ENCODE peak calls at places on chromosomes 4 and X, in six cellular contexts. K is heart right ventricle, H is lung, S is foreskin fibroblast, E is dorsolateral prefrontal cortex, T is fibroblast of pulmonary artery. Z is an unnamed sample.

GRCh38 chrX:3143043-3143799 is 102.0 kb downstream of the ARSF start:
- DNase-seq in K (no peak), H (no peak), S (no peak), E (no peak), T (no peak), Z (no peak)

GRCh38 chrX:118884552-118885138 is 61.0 kb downstream of the ZCCHC12 start:
- DNase-seq in K (no peak), H (no peak), S (no peak), E (no peak), T (no peak), Z (no peak)

GRCh38 chr4:121455285-121455684 is 74.5 kb upstream of the QRFPR start:
- DNase-seq in K (no peak), H (no peak), S (no peak), E (no peak), T (no peak), Z (no peak)

GRCh38 chr4:98518555-98519267 is 139.7 kb downstream of the TSPAN5 start:
- DNase-seq in K (no peak), H (no peak), S (no peak), E (no peak), T (no peak), Z (no peak)

GRCh38 chr4:26296021-26296420 is 24.8 kb upstream of the RBPJ start:
- DNase-seq in K (no peak), H (no peak), S (no peak), E (no peak), T (no peak), Z (no peak)

GRCh38 chrX:53073115-53073581 is 9.0 kb upstream of the TSPYL2 start:
- DNase-seq in K (no peak), H (no peak), S (no peak), E (no peak), T (no peak), Z (no peak)

GRCh38 chr4:1045193-1045594 is 33.8 kb downstream of the FGFRL1 start:
- DNase-seq in K (no peak), H (no peak), S (no peak), E (no peak), T (no peak), Z (no peak)

GRCh38 chr4:86564795-86565194 is 29.3 kb upstream of the PTPN13 start:
- DNase-seq in K (no peak), H (peak), S (no peak), E (no peak), T (no peak), Z (no peak)

GRCh38 chr4:2068566-2068965 is 9.4 kb downstream of the NAT8L start:
- DNase-seq in K (no peak), H (no peak), S (no peak), E (peak), T (no peak), Z (no peak)

GRCh38 chr4:21879187-21879586 is 69.4 kb downstream of the KCNIP4 start:
- DNase-seq in K (no peak), H (no peak), S (peak), E (no peak), T (peak), Z (peak)

GRCh38 chr4:175951794-175952193 is 113.8 kb upstream of the WDR17 start:
- DNase-seq in K (no peak), H (no peak), S (no peak), E (no peak), T (no peak), Z (peak)

GRCh38 chrX:17679820-17680219 is 57.5 kb upstream of the SCML1 start:
- DNase-seq in K (no peak), H (no peak), S (no peak), E (no peak), T (no peak), Z (no peak)

GRCh38 chrX:64975491-64975890 is 759 bp downstream of the ZC4H2 start:
- DNase-seq in K (peak), H (no peak), S (peak), E (peak), T (peak), Z (peak)

GRCh38 chr4:16890651-16891050 is 7.8 kb downstream of the LDB2 start:
- DNase-seq in K (no peak), H (no peak), S (no peak), E (no peak), T (no peak), Z (no peak)

GRCh38 chr4:3285558-3286334 is 7.1 kb upstream of the RGS12 start:
- DNase-seq in K (no peak), H (no peak), S (peak), E (peak), T (no peak), Z (peak)

GRCh38 chrX:155048997-155049619 is 21.8 kb downstream of the CMC4 start:
- DNase-seq in K (no peak), H (peak), S (no peak), E (no peak), T (peak), Z (peak)

GRCh38 chrX:65668362-65669310 is 1.2 kb downstream of the MSN start:
- DNase-seq in K (peak), H (peak), S (peak), E (peak), T (peak), Z (peak)

GRCh38 chr4:124121511-124121934 is 591.0 kb downstream of the ANKRD50 start:
- DNase-seq in K (no peak), H (no peak), S (peak), E (no peak), T (peak), Z (peak)

GRCh38 chr4:15717126-15717525 is 14.3 kb downstream of the BST1 start:
- DNase-seq in K (no peak), H (no peak), S (peak), E (no peak), T (peak), Z (peak)

GRCh38 chr4:52100062-52100461 is 49.0 kb downstream of the SPATA18 start:
- DNase-seq in K (no peak), H (no peak), S (no peak), E (no peak), T (peak), Z (peak)

GRCh38 chr4:113825272-113825671 is 63.7 kb upstream of the CAMK2D start:
- DNase-seq in K (no peak), H (no peak), S (no peak), E (no peak), T (no peak), Z (no peak)

GRCh38 chrX:76148011-76148665 is 24.7 kb upstream of the PBDC1 start:
- DNase-seq in K (no peak), H (no peak), S (peak), E (no peak), T (peak), Z (peak)

GRCh38 chr4:133555671-133556070 is 406.6 kb downstream of the PCDH10 start:
- DNase-seq in K (no peak), H (no peak), S (no peak), E (no peak), T (peak), Z (peak)

DNA sequence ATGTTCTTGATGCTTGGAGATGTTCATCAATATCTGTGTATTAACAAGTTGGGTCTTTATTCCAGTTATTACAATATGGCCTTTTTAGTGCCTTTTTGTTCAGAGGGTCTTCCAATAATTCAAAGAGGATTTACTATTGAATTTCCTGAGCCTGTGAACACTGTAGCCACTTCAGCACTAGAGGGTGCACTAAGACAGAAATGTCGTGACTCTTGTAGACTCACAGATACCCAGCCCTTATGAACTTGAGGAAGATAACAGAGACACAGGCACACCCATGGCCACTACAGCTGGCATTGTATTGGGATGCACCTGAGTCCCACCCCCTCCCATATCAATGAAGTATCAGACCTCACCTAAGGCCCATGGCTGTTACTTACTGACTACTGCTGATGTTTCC is 54.4 kb upstream of the ACTRT1 start:
- DNase-seq in K (no peak), H (no peak), S (no peak), E (no peak), T (no peak), Z (no peak)
- TF ChIP-seq CTCF in K (no peak), H (no peak), S (no peak), E (no peak), T (no peak), Z (no peak)

DNA sequence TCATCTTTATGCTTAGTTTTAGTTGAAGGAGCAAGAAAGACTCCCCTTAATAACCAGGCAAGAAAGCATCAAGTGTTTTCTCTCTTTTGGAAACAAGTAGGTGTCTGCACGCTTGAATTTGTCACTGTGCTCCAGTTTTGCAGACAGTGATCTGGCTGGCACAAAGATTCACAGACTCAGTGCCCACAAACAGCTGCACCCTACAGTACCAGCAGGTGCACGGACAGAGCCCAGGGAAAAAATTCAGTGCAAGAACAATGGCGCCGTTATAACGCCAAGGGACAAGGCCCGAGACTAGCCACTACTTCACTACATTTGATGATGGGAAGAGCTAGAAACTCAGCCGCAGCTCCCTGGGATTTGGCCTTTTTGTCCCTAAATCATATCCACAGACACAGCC is 56.0 kb downstream of the ZNF827 start:
- DNase-seq in K (no peak), H (no peak), S (no peak), E (peak), T (no peak), Z (no peak)
- TF ChIP-seq CTCF in K (no peak), H (no peak), S (no peak), E (no peak), T (no peak), Z (no peak)

GRCh38 chrX:7828594-7828993 is 14.4 kb upstream of the VCX start:
- DNase-seq in K (no peak), H (no peak), S (no peak), E (no peak), T (no peak), Z (no peak)
- TF ChIP-seq CTCF in K (peak), H (no peak), S (no peak), E (no peak), T (no peak), Z (no peak)

GRCh38 chr4:33649015-33649414 is 2595.3 kb downstream of the ARAP2 start:
- DNase-seq in K (no peak), H (no peak), S (peak), E (no peak), T (peak), Z (peak)
- TF ChIP-seq CTCF in K (peak), H (no peak), S (peak), E (no peak), T (peak), Z (peak)

GRCh38 chr4:186487726-186488125 is 67.6 kb downstream of the MTNR1A start:
- DNase-seq in K (no peak), H (no peak), S (no peak), E (no peak), T (no peak), Z (no peak)

GRCh38 chr4:186485621-186486062 is 69.7 kb downstream of the MTNR1A start:
- DNase-seq in K (no peak), H (no peak), S (no peak), E (peak), T (peak), Z (peak)

GRCh38 chr4:186486172-186486571 is 69.2 kb downstream of the MTNR1A start:
- DNase-seq in K (no peak), H (no peak), S (no peak), E (peak), T (no peak), Z (peak)

GRCh38 chr4:186483656-186484055 is 71.7 kb downstream of the MTNR1A start:
- DNase-seq in K (no peak), H (no peak), S (no peak), E (no peak), T (no peak), Z (no peak)

DNA sequence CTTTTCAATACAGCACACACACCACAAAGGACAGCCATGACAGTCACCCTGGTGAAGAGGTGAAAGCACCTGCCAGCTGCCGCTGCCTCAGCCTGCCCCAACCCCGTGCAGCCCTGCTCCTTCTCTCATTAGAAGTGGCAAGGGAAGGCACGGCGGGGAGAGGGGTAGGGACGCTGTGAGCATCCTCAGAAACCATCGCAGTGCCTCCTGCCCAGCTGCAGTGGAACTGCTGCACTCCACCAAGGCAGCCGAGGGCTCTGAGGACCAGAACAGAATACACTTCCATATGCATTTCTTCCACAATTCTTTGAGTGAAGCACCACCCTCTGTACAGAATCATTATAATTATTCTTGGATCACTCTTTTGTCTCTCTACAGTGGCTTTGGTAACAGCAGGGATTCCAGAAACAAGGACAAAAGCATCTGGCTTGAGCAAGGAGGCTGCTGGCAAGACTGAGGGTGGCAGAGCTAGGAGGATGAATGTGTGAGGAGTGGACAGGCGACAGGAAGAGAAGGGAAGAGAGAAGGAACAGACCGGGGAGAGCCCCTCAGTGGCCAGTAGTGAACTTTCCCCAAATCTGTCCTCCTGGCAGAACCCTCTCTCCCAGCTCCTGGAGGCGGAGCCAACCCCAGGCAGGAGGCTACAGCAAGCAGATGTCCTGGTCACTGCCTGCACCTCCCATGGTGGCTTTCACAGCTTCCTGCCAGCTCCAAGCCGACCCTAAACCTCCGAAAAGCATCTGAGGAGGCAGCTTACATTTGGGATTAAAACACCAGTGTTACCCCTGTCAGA is 73.2 kb downstream of the MTNR1A start:
- DNase-seq in K (no peak), H (no peak), S (no peak), E (no peak), T (no peak), Z (no peak)
- TF ChIP-seq CTCF in K (no peak), H (no peak), S (no peak), E (no peak), T (no peak), Z (no peak)

GRCh38 chr4:95546236-95546635 is 2.5 kb downstream of the UNC5C start:
- DNase-seq in K (no peak), H (no peak), S (no peak), E (no peak), T (no peak), Z (no peak)

GRCh38 chr4:95545526-95545925 is 3.2 kb downstream of the UNC5C start:
- DNase-seq in K (no peak), H (no peak), S (no peak), E (no peak), T (no peak), Z (no peak)

GRCh38 chr4:95541889-95542607 is 6.7 kb downstream of the UNC5C start:
- DNase-seq in K (no peak), H (no peak), S (no peak), E (no peak), T (no peak), Z (no peak)

GRCh38 chr4:95546866-95547707 is 1.7 kb downstream of the UNC5C start:
- DNase-seq in K (no peak), H (no peak), S (no peak), E (no peak), T (no peak), Z (no peak)

DNA sequence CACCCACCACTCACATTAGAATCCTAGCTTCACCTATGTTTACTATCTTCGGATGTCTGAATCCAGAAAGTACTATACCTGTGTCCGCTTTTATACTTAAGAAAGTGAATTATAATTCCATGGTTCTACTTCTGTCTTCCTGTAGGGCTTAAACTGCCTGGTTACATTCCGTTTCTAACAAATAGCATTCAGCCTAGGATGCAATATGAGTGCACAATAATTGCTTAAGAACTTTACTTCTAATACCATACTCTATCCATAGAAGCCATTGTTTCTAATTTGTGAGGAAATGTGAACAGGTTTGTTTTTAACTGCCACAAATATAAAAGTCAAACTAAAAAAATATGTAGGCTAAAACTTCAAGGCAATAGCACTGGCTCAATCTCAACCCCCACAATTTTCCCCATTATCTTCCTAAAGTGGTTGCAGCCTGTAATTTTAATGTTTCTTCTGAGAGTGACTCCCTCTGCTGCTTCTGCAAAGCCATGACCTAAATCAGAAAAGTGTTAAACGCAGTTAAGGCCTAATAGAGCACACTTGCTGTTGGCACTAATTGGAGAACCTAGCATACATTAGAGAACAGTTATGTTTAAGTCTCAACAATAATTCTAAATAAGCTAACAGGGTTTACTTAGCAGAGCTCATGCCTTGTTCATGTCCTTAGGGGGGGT is 4.2 kb downstream of the UNC5C start:
- DNase-seq in K (no peak), H (no peak), S (no peak), E (no peak), T (no peak), Z (no peak)
- TF ChIP-seq CTCF in K (peak), H (no peak), S (no peak), E (peak), T (peak), Z (peak)

DNA sequence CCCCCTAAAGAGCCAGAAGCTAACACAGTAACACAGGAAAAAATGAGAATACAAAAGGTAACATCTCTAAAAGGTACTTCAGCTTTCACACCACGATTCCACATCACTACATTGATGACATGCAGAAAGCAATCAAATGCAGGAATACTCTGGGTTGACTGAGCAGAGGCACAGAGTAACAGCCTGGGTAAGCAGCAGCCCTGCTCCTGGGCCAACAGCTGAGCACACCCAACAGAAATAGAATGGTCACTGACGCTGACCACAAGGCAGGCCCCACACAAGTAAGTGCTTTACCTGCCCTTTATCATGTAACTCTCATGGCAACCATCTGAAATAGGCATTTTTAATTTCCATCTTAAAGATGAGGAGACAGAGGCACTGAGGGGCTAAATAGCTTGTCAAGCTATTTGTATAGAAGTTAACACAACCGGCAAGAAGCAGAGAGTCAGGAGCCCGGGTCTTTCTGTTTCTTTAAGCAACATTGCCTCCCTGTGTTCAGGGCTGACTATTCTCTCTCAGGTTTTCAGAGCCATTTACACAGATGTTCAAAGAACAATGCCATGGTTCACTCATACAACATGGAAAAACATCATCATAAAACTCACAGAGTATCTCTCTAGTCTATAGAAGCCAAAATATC is 168.9 kb downstream of the ZNF674 start:
- DNase-seq in K (no peak), H (no peak), S (peak), E (no peak), T (peak), Z (peak)
- TF ChIP-seq CTCF in K (peak), H (no peak), S (peak), E (no peak), T (peak), Z (peak)

DNA sequence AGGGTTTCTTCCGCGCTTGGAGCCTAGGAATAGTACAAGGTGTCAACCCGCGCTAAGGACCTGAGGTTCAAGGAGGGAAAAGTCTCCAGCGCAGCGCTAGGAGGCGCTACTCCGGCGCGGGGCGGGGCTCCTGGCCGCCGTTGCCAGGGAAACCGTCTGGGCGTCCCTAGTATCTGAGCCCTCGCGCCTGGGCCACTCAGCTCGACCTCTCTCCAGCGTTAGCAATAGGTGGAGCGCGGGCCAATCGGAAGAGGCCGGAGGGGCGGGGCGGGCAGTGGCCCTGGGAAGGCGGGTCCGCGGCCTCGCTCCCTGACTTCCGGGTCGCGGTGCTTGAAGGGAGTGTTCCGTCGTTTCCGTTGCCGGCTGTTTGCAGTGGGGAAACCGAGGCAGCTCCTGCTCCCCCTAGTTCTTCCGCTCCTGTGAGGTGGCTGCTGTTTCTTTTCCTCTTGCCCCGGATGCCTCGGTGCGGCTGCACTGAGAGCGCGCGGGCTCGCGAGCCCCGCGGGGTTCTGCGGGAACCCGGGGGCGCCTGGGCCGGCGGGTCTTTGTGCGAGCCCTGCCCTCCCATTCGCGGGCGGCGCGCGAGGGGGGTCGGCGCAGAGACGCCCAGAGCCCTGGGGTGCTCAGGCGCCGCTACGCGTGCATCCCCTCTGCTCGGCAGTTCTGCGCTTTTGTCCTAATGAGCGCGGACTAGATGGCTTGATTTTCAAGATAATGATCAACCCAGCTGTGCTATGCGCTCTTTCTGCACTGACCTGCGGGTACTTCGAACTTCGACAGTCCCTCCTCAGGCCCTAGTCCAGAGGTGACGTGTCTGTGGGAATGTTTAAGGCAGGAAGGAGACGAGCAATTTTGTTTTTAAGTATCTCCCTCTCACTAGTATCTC is at the start of gene ELMOD2:
- DNase-seq in K (peak), H (peak), S (peak), E (peak), T (peak), Z (peak)
- TF ChIP-seq CTCF in K (peak), H (peak), S (peak), E (peak), T (peak), Z (peak)

GRCh38 chrX:87338510-87338909 is 179.1 kb upstream of the KLHL4 start:
- DNase-seq in K (no peak), H (no peak), S (no peak), E (no peak), T (peak), Z (peak)
- TF ChIP-seq CTCF in K (peak), H (no peak), S (no peak), E (peak), T (peak), Z (peak)

Z was measured in astrocyte of the spinal cord.